ENCODE peak calls at places on chromosomes 5 and 9, in seven cellular contexts. S is cardiac fibroblast, L is kidney, A is spleen, P is OCI-LY7, Z is astrocyte of the spinal cord, M is adrenal gland. T is an unnamed sample.

GRCh38 chr9:113501129-113501686 is 37.7 kb downstream of the RGS3 start:
- DNase-seq in S (peak), L (no peak), A (peak), P (no peak), Z (no peak), M (no peak), T (no peak)

GRCh38 chr5:139873033-139873794 is 77.6 kb downstream of the PSD2 start:
- DNase-seq in S (no peak), L (peak), A (no peak), P (no peak), Z (no peak), M (no peak), T (no peak)

GRCh38 chr9:27431573-27431972 is 92.5 kb upstream of the IFNK start:
- DNase-seq in S (no peak), L (no peak), A (no peak), P (no peak), Z (no peak), M (no peak), T (no peak)

GRCh38 chr5:154133591-154133990 is 56.9 kb upstream of the GALNT10 start:
- DNase-seq in S (no peak), L (no peak), A (no peak), P (no peak), Z (no peak), M (no peak), T (no peak)

GRCh38 chr9:134827993-134828392 is 52.6 kb upstream of the FCN2 start:
- DNase-seq in S (no peak), L (peak), A (no peak), P (no peak), Z (no peak), M (no peak), T (no peak)

GRCh38 chr9:128911529-128912035 is 9.2 kb upstream of the PHYHD1 start:
- DNase-seq in S (peak), L (peak), A (peak), P (no peak), Z (peak), M (peak), T (no peak)

GRCh38 chr9:115208503-115208902 is 90.5 kb upstream of the TNC start:
- DNase-seq in S (no peak), L (no peak), A (no peak), P (no peak), Z (peak), M (no peak), T (no peak)

GRCh38 chr5:41748631-41749030 is 121.6 kb downstream of the OXCT1 start:
- DNase-seq in S (peak), L (no peak), A (no peak), P (no peak), Z (peak), M (no peak), T (peak)

GRCh38 chr5:87674235-87674634 is 261.5 kb upstream of the CCNH start:
- DNase-seq in S (no peak), L (no peak), A (no peak), P (no peak), Z (no peak), M (no peak), T (no peak)

GRCh38 chr9:94086468-94086867 is 2.2 kb downstream of the PTPDC1 start:
- DNase-seq in S (peak), L (no peak), A (no peak), P (no peak), Z (peak), M (no peak), T (no peak)

GRCh38 chr9:124262596-124263045 is 4.9 kb downstream of the NEK6 start:
- DNase-seq in S (no peak), L (no peak), A (no peak), P (no peak), Z (no peak), M (no peak), T (no peak)
- H3K4me3 ChIP-seq in S (no peak), L (no peak), A (no peak), P (no peak), Z (no peak), M (no peak), T (peak)

GRCh38 chr9:117744390-117744789 is 40.2 kb downstream of the TLR4 start:
- DNase-seq in S (no peak), L (no peak), A (no peak), P (no peak), Z (no peak), M (no peak), T (peak)
- H3K4me3 ChIP-seq in S (no peak), L (peak), A (no peak), P (no peak), Z (no peak), M (no peak), T (no peak)

GRCh38 chr5:94863951-94864350 is 245.5 kb downstream of the SLF1 start:
- DNase-seq in S (no peak), L (no peak), A (no peak), P (no peak), Z (no peak), M (no peak), T (no peak)
- H3K4me3 ChIP-seq in S (no peak), L (no peak), A (no peak), P (no peak), Z (no peak), M (no peak), T (no peak)

GRCh38 chr5:146026307-146027010 is 78.9 kb downstream of the PLAC8L1 start:
- DNase-seq in S (no peak), L (no peak), A (no peak), P (no peak), Z (no peak), M (no peak), T (no peak)
- H3K4me3 ChIP-seq in S (no peak), L (no peak), A (no peak), P (no peak), Z (no peak), M (no peak), T (no peak)

GRCh38 chr5:141051526-141051876 is 327 bp downstream of the PCDHB1 start:
- DNase-seq in S (no peak), L (no peak), A (no peak), P (no peak), Z (no peak), M (no peak), T (no peak)
- H3K4me3 ChIP-seq in S (peak), L (peak), A (peak), P (no peak), Z (no peak), M (peak), T (no peak)

GRCh38 chr9:972512-973294 is 3.8 kb upstream of the DMRT3 start:
- DNase-seq in S (no peak), L (no peak), A (no peak), P (no peak), Z (no peak), M (no peak), T (no peak)
- H3K4me3 ChIP-seq in S (no peak), L (no peak), A (peak), P (no peak), Z (no peak), M (no peak), T (no peak)

T was measured in GM12865.